ENCODE peak calls at places on chromosomes 2 and 18, in ten cellular contexts. Z is testis; U is GM13977; R is DMS79 treated with DMSO at 0.1 percent for 48 hours; W is GM03348; V is non-pigmented ciliary epithelial cell; X is nephron progenitor cell; A is activated CD4-positive, CD25-positive, alpha-beta regulatory T cell; S is amniotic stem cell; C is AG10803. B is an unnamed sample.

GRCh38 chr2:11588228-11589110 is 54.6 kb downstream of the GREB1 start:
- DNase-seq in Z (no peak), U (no peak), R (no peak), W (no peak), V (no peak), X (no peak), A (no peak), S (no peak), C (no peak), B (no peak)

GRCh38 chr2:209141818-209142217 is 282.0 kb upstream of the MAP2 start:
- DNase-seq in Z (no peak), U (no peak), R (no peak), W (no peak), V (no peak), X (no peak), A (no peak), S (no peak), C (no peak), B (no peak)

GRCh38 chr2:144517825-144518699 is 1.9 kb downstream of the ZEB2 start:
- DNase-seq in Z (peak; percentile 59), U (no peak), R (no peak), W (no peak), V (no peak), X (peak; percentile 50), A (no peak), S (no peak), C (peak; percentile 43), B (no peak)

GRCh38 chr2:197416268-197416667 is 18.6 kb downstream of the SF3B1 start:
- DNase-seq in Z (no peak), U (no peak), R (no peak), W (no peak), V (no peak), X (no peak), A (no peak), S (no peak), C (no peak), B (no peak)

GRCh38 chr2:190860985-190861721 is 19.5 kb upstream of the GLS start:
- DNase-seq in Z (no peak), U (no peak), R (no peak), W (peak; percentile 53), V (no peak), X (no peak), A (no peak), S (peak; percentile 48), C (peak; percentile 93), B (no peak)

GRCh38 chr2:127721978-127722355 is 20.7 kb downstream of the SFT2D3 start:
- DNase-seq in Z (no peak), U (no peak), R (peak; percentile 6), W (no peak), V (no peak), X (no peak), A (no peak), S (no peak), C (no peak), B (no peak)

GRCh38 chr2:163558286-163559009 is 177.4 kb downstream of the FIGN start:
- DNase-seq in Z (no peak), U (no peak), R (peak; percentile 36), W (no peak), V (no peak), X (no peak), A (no peak), S (no peak), C (no peak), B (no peak)

GRCh38 chr2:190589008-190589407 is 54.5 kb upstream of the NEMP2 start:
- DNase-seq in Z (no peak), U (no peak), R (no peak), W (no peak), V (no peak), X (no peak), A (no peak), S (no peak), C (no peak), B (no peak)

GRCh38 chr2:100058014-100058310 is 84.4 kb downstream of the AFF3 start:
- DNase-seq in Z (no peak), U (no peak), R (no peak), W (peak; percentile 16), V (peak; percentile 11), X (no peak), A (no peak), S (peak; percentile 16), C (peak; percentile 57), B (no peak)

GRCh38 chr2:7057865-7058400 is 140.7 kb downstream of the RNF144A start:
- DNase-seq in Z (no peak), U (no peak), R (no peak), W (no peak), V (no peak), X (no peak), A (no peak), S (no peak), C (no peak), B (no peak)

GRCh38 chr2:121360566-121361300 is 75.7 kb upstream of the TFCP2L1 start:
- DNase-seq in Z (no peak), U (no peak), R (no peak), W (peak; percentile 70), V (no peak), X (no peak), A (no peak), S (no peak), C (peak; percentile 70), B (peak; percentile 92)

GRCh38 chr2:24315669-24316068 is 44.7 kb downstream of the ITSN2 start:
- DNase-seq in Z (no peak), U (peak; percentile 54), R (no peak), W (no peak), V (no peak), X (no peak), A (no peak), S (no peak), C (no peak), B (no peak)

GRCh38 chr18:62324917-62325805 is at the start of gene TNFRSF11A:
- DNase-seq in Z (peak; percentile 51), U (peak; percentile 92), R (peak; percentile 10), W (peak; percentile 54), V (no peak), X (peak; percentile 70), A (peak; percentile 45), S (no peak), C (no peak), B (peak; percentile 8)

GRCh38 chr2:164243315-164243714 is 378.0 kb downstream of the GRB14 start:
- DNase-seq in Z (no peak), U (no peak), R (no peak), W (no peak), V (no peak), X (no peak), A (no peak), S (no peak), C (no peak), B (no peak)

GRCh38 chr2:23607925-23608324 is 222.9 kb downstream of the KLHL29 start:
- DNase-seq in Z (no peak), U (no peak), R (no peak), W (no peak), V (no peak), X (no peak), A (no peak), S (no peak), C (no peak), B (no peak)

GRCh38 chr2:238864207-238865014 is 16.5 kb downstream of the TWIST2 start:
- DNase-seq in Z (peak; percentile 80), U (no peak), R (no peak), W (peak; percentile 93), V (peak; percentile 97), X (peak; percentile 63), A (no peak), S (peak; percentile 98), C (peak; percentile 99), B (peak; percentile 99)

GRCh38 chr2:217851191-217852020 is 151.4 kb downstream of the TNS1 start:
- DNase-seq in Z (peak; percentile 50), U (no peak), R (no peak), W (peak; percentile 73), V (no peak), X (no peak), A (no peak), S (no peak), C (peak; percentile 95), B (peak; percentile 76)

GRCh38 chr2:127508025-127508620 is 18.2 kb downstream of the IWS1 start:
- DNase-seq in Z (no peak), U (no peak), R (no peak), W (no peak), V (no peak), X (no peak), A (no peak), S (no peak), C (peak; percentile 25), B (peak; percentile 50)

GRCh38 chr2:239106971-239107370 is 259.1 kb downstream of the TWIST2 start:
- DNase-seq in Z (no peak), U (no peak), R (no peak), W (no peak), V (no peak), X (no peak), A (no peak), S (no peak), C (no peak), B (no peak)

GRCh38 chr2:86223098-86223681 is 23.9 kb downstream of the MRPL35 start:
- DNase-seq in Z (peak; percentile 91), U (no peak), R (no peak), W (peak; percentile 81), V (peak; percentile 10), X (peak; percentile 25), A (no peak), S (no peak), C (peak; percentile 47), B (peak; percentile 56)

GRCh38 chr2:183950673-183951072 is 647.7 kb upstream of the ZNF804A start:
- DNase-seq in Z (no peak), U (no peak), R (no peak), W (no peak), V (no peak), X (no peak), A (no peak), S (no peak), C (no peak), B (peak; percentile 5)

GRCh38 chr18:58253871-58254270 is 209.8 kb downstream of the NEDD4L start:
- DNase-seq in Z (no peak), U (no peak), R (no peak), W (no peak), V (no peak), X (no peak), A (no peak), S (no peak), C (no peak), B (no peak)

GRCh38 chr2:1081411-1082225 is 131.0 kb downstream of the SNTG2 start:
- DNase-seq in Z (peak; percentile 82), U (no peak), R (peak; percentile 37), W (peak; percentile 65), V (no peak), X (no peak), A (no peak), S (no peak), C (peak; percentile 65), B (peak; percentile 12)

GRCh38 chr18:39946623-39947061 is 2008.4 kb upstream of the PIK3C3 start:
- DNase-seq in Z (peak; percentile 20), U (no peak), R (no peak), W (peak; percentile 7), V (peak; percentile 70), X (no peak), A (no peak), S (no peak), C (peak; percentile 78), B (peak; percentile 96)

GRCh38 chr2:158100411-158100810 is 1.3 kb upstream of the UPP2 start:
- DNase-seq in Z (no peak), U (no peak), R (no peak), W (no peak), V (no peak), X (no peak), A (no peak), S (no peak), C (no peak), B (no peak)

GRCh38 chr2:44940612-44941464 is 664 bp upstream of the SIX3 start:
- DNase-seq in Z (no peak), U (no peak), R (no peak), W (no peak), V (no peak), X (no peak), A (no peak), S (no peak), C (no peak), B (no peak)

GRCh38 chr2:99420751-99421299 is 69.0 kb downstream of the REV1 start:
- DNase-seq in Z (no peak), U (no peak), R (no peak), W (peak; percentile 19), V (peak; percentile 23), X (no peak), A (no peak), S (peak; percentile 19), C (peak; percentile 36), B (peak; percentile 56)

GRCh38 chr18:78242307-78242643 is 737.3 kb upstream of the SALL3 start:
- DNase-seq in Z (peak; percentile 46), U (no peak), R (no peak), W (no peak), V (no peak), X (no peak), A (no peak), S (no peak), C (peak; percentile 1), B (no peak)